ENCODE peak calls at places on chromosome 2, in nine cellular contexts. Q, H, F, S, T, D, I, V and B are unnamed samples.

GRCh38 chr2:108942231-108943066 is 46.6 kb downstream of the EDAR start:
- DNase-seq in Q (no peak), H (no peak), F (no peak), S (no peak), T (no peak), D (no peak), I (no peak), V (no peak), B (no peak)

GRCh38 chr2:109284816-109285215 is 155.8 kb downstream of the SH3RF3 start:
- DNase-seq in Q (no peak), H (no peak), F (no peak), S (no peak), T (no peak), D (no peak), I (no peak), V (no peak), B (no peak)

GRCh38 chr2:132415256-132416079 is 1.1 kb upstream of the GPR39 start:
- DNase-seq in Q (peak), H (no peak), F (no peak), S (no peak), T (no peak), D (no peak), I (no peak), V (no peak), B (peak)

GRCh38 chr2:20350105-20350712 is 435 bp downstream of the PUM2 start:
- DNase-seq in Q (peak), H (peak), F (no peak), S (no peak), T (peak), D (peak), I (no peak), V (no peak), B (peak)

GRCh38 chr2:3288455-3289163 is 89.0 kb downstream of the EIPR1 start:
- DNase-seq in Q (no peak), H (no peak), F (no peak), S (no peak), T (no peak), D (no peak), I (no peak), V (no peak), B (no peak)

GRCh38 chr2:191748050-191748449 is 70.1 kb downstream of the NABP1 start:
- DNase-seq in Q (no peak), H (no peak), F (no peak), S (peak), T (no peak), D (no peak), I (no peak), V (no peak), B (no peak)

GRCh38 chr2:24886640-24887324 is 33.3 kb downstream of the ADCY3 start:
- DNase-seq in Q (no peak), H (no peak), F (peak), S (peak), T (no peak), D (no peak), I (no peak), V (no peak), B (no peak)

GRCh38 chr2:165162466-165162865 is 41.4 kb downstream of the SCN3A start:
- DNase-seq in Q (no peak), H (no peak), F (no peak), S (no peak), T (no peak), D (no peak), I (no peak), V (peak), B (no peak)

GRCh38 chr2:27212626-27213471 is 781 bp upstream of the SLC5A6 start:
- DNase-seq in Q (peak), H (peak), F (peak), S (peak), T (peak), D (no peak), I (no peak), V (peak), B (peak)

GRCh38 chr2:29066271-29066860 is 8.0 kb downstream of the PCARE start:
- DNase-seq in Q (no peak), H (no peak), F (no peak), S (peak), T (no peak), D (no peak), I (no peak), V (no peak), B (no peak)

GRCh38 chr2:24917086-24917485 is 3.0 kb downstream of the ADCY3 start:
- DNase-seq in Q (no peak), H (no peak), F (peak), S (peak), T (peak), D (peak), I (no peak), V (no peak), B (no peak)

GRCh38 chr2:25286025-25286400 is 55.7 kb downstream of the DNMT3A start:
- DNase-seq in Q (peak), H (peak), F (no peak), S (peak), T (no peak), D (no peak), I (peak), V (no peak), B (peak)

GRCh38 chr2:193496786-193497185 is 1302.1 kb upstream of the TMEFF2 start:
- DNase-seq in Q (no peak), H (no peak), F (no peak), S (no peak), T (no peak), D (no peak), I (no peak), V (no peak), B (no peak)

GRCh38 chr2:117724035-117724434 is 90.5 kb upstream of the DDX18 start:
- DNase-seq in Q (no peak), H (no peak), F (no peak), S (no peak), T (no peak), D (no peak), I (no peak), V (no peak), B (no peak)

GRCh38 chr2:203720011-203720410 is 13.6 kb downstream of the CD28 start:
- DNase-seq in Q (peak), H (no peak), F (no peak), S (no peak), T (no peak), D (no peak), I (no peak), V (no peak), B (no peak)

GRCh38 chr2:127537644-127538043 is 2.2 kb downstream of the MYO7B start:
- DNase-seq in Q (peak), H (no peak), F (no peak), S (no peak), T (no peak), D (no peak), I (no peak), V (no peak), B (no peak)

GRCh38 chr2:129801575-129801974 is 177.9 kb upstream of the RAB6C start:
- DNase-seq in Q (no peak), H (no peak), F (peak), S (peak), T (no peak), D (no peak), I (no peak), V (no peak), B (peak)

GRCh38 chr2:237445611-237446332 is 31.8 kb upstream of the COL6A3 start:
- DNase-seq in Q (no peak), H (no peak), F (no peak), S (no peak), T (no peak), D (no peak), I (no peak), V (no peak), B (no peak)

GRCh38 chr2:105794926-105795574 is 50.3 kb downstream of the NCK2 start:
- DNase-seq in Q (no peak), H (no peak), F (no peak), S (no peak), T (no peak), D (no peak), I (no peak), V (no peak), B (no peak)

GRCh38 chr2:132391381-132391780 is 25.2 kb upstream of the GPR39 start:
- DNase-seq in Q (no peak), H (no peak), F (no peak), S (no peak), T (no peak), D (no peak), I (no peak), V (no peak), B (no peak)